ENCODE peak calls at places on chromosomes 3 and 15, in ten cellular contexts. One of them, this sample, is unnamed.

GRCh38 chr15:98000249-98001203 is 40.0 kb downstream of the ARRDC4 start:
- DNase-seq in PC-3: peak
- DNase-seq in neural crest cell: no peak
- DNase-seq in ELF-1: no peak
- DNase-seq in pons: no peak
- DNase-seq in adipocyte: no peak
- DNase-seq in CD14-positive monocyte: no peak
- DNase-seq in IMR-90: no peak
- DNase-seq in GM20000: no peak
- DNase-seq in activated CD4-positive, alpha-beta T cell treated with anti-CD3 and anti-CD28 coated beads, Interleukin-2, amount 50 U/mL, for 1 hour: no peak
- DNase-seq in this sample: no peak

GRCh38 chr15:101445562-101446526 is 43.7 kb downstream of the PCSK6 start:
- DNase-seq in IMR-90: peak
- DNase-seq in PC-3: peak
- DNase-seq in activated CD4-positive, alpha-beta T cell treated with anti-CD3 and anti-CD28 coated beads, Interleukin-2, amount 50 U/mL, for 1 hour: no peak
- DNase-seq in neural crest cell: no peak
- DNase-seq in CD14-positive monocyte: peak
- DNase-seq in ELF-1: no peak
- DNase-seq in pons: no peak
- DNase-seq in adipocyte: peak
- DNase-seq in GM20000: no peak
- DNase-seq in this sample: no peak

GRCh38 chr15:66803182-66803729 is 101.2 kb downstream of the SMAD6 start:
- DNase-seq in pons: no peak
- DNase-seq in adipocyte: peak
- DNase-seq in PC-3: peak
- DNase-seq in IMR-90: peak
- DNase-seq in activated CD4-positive, alpha-beta T cell treated with anti-CD3 and anti-CD28 coated beads, Interleukin-2, amount 50 U/mL, for 1 hour: no peak
- DNase-seq in ELF-1: peak
- DNase-seq in GM20000: no peak
- DNase-seq in CD14-positive monocyte: no peak
- DNase-seq in neural crest cell: peak
- DNase-seq in this sample: no peak

GRCh38 chr3:181824961-181825360 is 113.2 kb downstream of the SOX2 start:
- DNase-seq in neural crest cell: no peak
- DNase-seq in adipocyte: no peak
- DNase-seq in ELF-1: peak
- DNase-seq in IMR-90: no peak
- DNase-seq in activated CD4-positive, alpha-beta T cell treated with anti-CD3 and anti-CD28 coated beads, Interleukin-2, amount 50 U/mL, for 1 hour: no peak
- DNase-seq in CD14-positive monocyte: no peak
- DNase-seq in pons: no peak
- DNase-seq in PC-3: no peak
- DNase-seq in GM20000: no peak
- DNase-seq in this sample: no peak

GRCh38 chr3:27728195-27729087 is 6.3 kb upstream of the EOMES start:
- DNase-seq in pons: no peak
- DNase-seq in neural crest cell: no peak
- DNase-seq in IMR-90: no peak
- DNase-seq in CD14-positive monocyte: no peak
- DNase-seq in ELF-1: peak
- DNase-seq in GM20000: peak
- DNase-seq in PC-3: no peak
- DNase-seq in activated CD4-positive, alpha-beta T cell treated with anti-CD3 and anti-CD28 coated beads, Interleukin-2, amount 50 U/mL, for 1 hour: no peak
- DNase-seq in adipocyte: no peak
- DNase-seq in this sample: no peak

GRCh38 chr3:143697975-143698374 is 150.3 kb downstream of the SLC9A9 start:
- DNase-seq in PC-3: peak
- DNase-seq in activated CD4-positive, alpha-beta T cell treated with anti-CD3 and anti-CD28 coated beads, Interleukin-2, amount 50 U/mL, for 1 hour: no peak
- DNase-seq in IMR-90: no peak
- DNase-seq in ELF-1: no peak
- DNase-seq in GM20000: no peak
- DNase-seq in pons: peak
- DNase-seq in adipocyte: no peak
- DNase-seq in neural crest cell: no peak
- DNase-seq in CD14-positive monocyte: no peak
- DNase-seq in this sample: no peak

GRCh38 chr3:188526057-188526456 is 372.1 kb downstream of the LPP start:
- DNase-seq in ELF-1: no peak
- DNase-seq in PC-3: peak
- DNase-seq in pons: no peak
- DNase-seq in GM20000: no peak
- DNase-seq in CD14-positive monocyte: no peak
- DNase-seq in adipocyte: peak
- DNase-seq in neural crest cell: no peak
- DNase-seq in activated CD4-positive, alpha-beta T cell treated with anti-CD3 and anti-CD28 coated beads, Interleukin-2, amount 50 U/mL, for 1 hour: no peak
- DNase-seq in IMR-90: peak
- DNase-seq in this sample: no peak

GRCh38 chr3:159988617-159989251 is at the start of gene IL12A:
- DNase-seq in GM20000: peak
- DNase-seq in PC-3: peak
- DNase-seq in ELF-1: peak
- DNase-seq in CD14-positive monocyte: peak
- DNase-seq in pons: peak
- DNase-seq in activated CD4-positive, alpha-beta T cell treated with anti-CD3 and anti-CD28 coated beads, Interleukin-2, amount 50 U/mL, for 1 hour: peak
- DNase-seq in neural crest cell: peak
- DNase-seq in adipocyte: peak
- DNase-seq in IMR-90: peak
- DNase-seq in this sample: peak

GRCh38 chr3:70224337-70224736 is 88.1 kb downstream of the MDFIC2 start:
- DNase-seq in ELF-1: no peak
- DNase-seq in IMR-90: no peak
- DNase-seq in CD14-positive monocyte: no peak
- DNase-seq in GM20000: no peak
- DNase-seq in adipocyte: no peak
- DNase-seq in neural crest cell: no peak
- DNase-seq in pons: no peak
- DNase-seq in activated CD4-positive, alpha-beta T cell treated with anti-CD3 and anti-CD28 coated beads, Interleukin-2, amount 50 U/mL, for 1 hour: no peak
- DNase-seq in PC-3: no peak
- DNase-seq in this sample: no peak

GRCh38 chr15:89326316-89326715 is 8.3 kb downstream of the POLG start:
- DNase-seq in GM20000: no peak
- DNase-seq in adipocyte: no peak
- DNase-seq in ELF-1: no peak
- DNase-seq in activated CD4-positive, alpha-beta T cell treated with anti-CD3 and anti-CD28 coated beads, Interleukin-2, amount 50 U/mL, for 1 hour: no peak
- DNase-seq in IMR-90: no peak
- DNase-seq in PC-3: no peak
- DNase-seq in neural crest cell: no peak
- DNase-seq in pons: no peak
- DNase-seq in CD14-positive monocyte: no peak
- DNase-seq in this sample: no peak

GRCh38 chr3:78858165-78858564 is 909.6 kb downstream of the ROBO1 start:
- DNase-seq in adipocyte: no peak
- DNase-seq in neural crest cell: no peak
- DNase-seq in PC-3: peak
- DNase-seq in ELF-1: no peak
- DNase-seq in pons: no peak
- DNase-seq in activated CD4-positive, alpha-beta T cell treated with anti-CD3 and anti-CD28 coated beads, Interleukin-2, amount 50 U/mL, for 1 hour: no peak
- DNase-seq in CD14-positive monocyte: no peak
- DNase-seq in GM20000: no peak
- DNase-seq in IMR-90: peak
- DNase-seq in this sample: no peak

GRCh38 chr3:134077649-134078081 is 47.9 kb upstream of the SLCO2A1 start:
- DNase-seq in IMR-90: no peak
- DNase-seq in GM20000: no peak
- DNase-seq in activated CD4-positive, alpha-beta T cell treated with anti-CD3 and anti-CD28 coated beads, Interleukin-2, amount 50 U/mL, for 1 hour: no peak
- DNase-seq in ELF-1: no peak
- DNase-seq in pons: no peak
- DNase-seq in CD14-positive monocyte: no peak
- DNase-seq in adipocyte: no peak
- DNase-seq in neural crest cell: no peak
- DNase-seq in PC-3: no peak
- DNase-seq in this sample: no peak

GRCh38 chr3:114741066-114741465 is 406.0 kb downstream of the ZBTB20 start:
- DNase-seq in pons: no peak
- DNase-seq in CD14-positive monocyte: no peak
- DNase-seq in neural crest cell: no peak
- DNase-seq in adipocyte: no peak
- DNase-seq in PC-3: no peak
- DNase-seq in ELF-1: no peak
- DNase-seq in GM20000: no peak
- DNase-seq in IMR-90: peak
- DNase-seq in activated CD4-positive, alpha-beta T cell treated with anti-CD3 and anti-CD28 coated beads, Interleukin-2, amount 50 U/mL, for 1 hour: no peak
- DNase-seq in this sample: no peak

GRCh38 chr3:100769693-100770092 is 60.4 kb downstream of the TFG start:
- DNase-seq in CD14-positive monocyte: no peak
- DNase-seq in pons: no peak
- DNase-seq in ELF-1: peak
- DNase-seq in GM20000: no peak
- DNase-seq in activated CD4-positive, alpha-beta T cell treated with anti-CD3 and anti-CD28 coated beads, Interleukin-2, amount 50 U/mL, for 1 hour: no peak
- DNase-seq in adipocyte: no peak
- DNase-seq in neural crest cell: no peak
- DNase-seq in IMR-90: no peak
- DNase-seq in PC-3: no peak
- DNase-seq in this sample: no peak

GRCh38 chr3:161150001-161150525 is 44.9 kb upstream of the B3GALNT1 start:
- DNase-seq in GM20000: no peak
- DNase-seq in activated CD4-positive, alpha-beta T cell treated with anti-CD3 and anti-CD28 coated beads, Interleukin-2, amount 50 U/mL, for 1 hour: no peak
- DNase-seq in pons: no peak
- DNase-seq in PC-3: no peak
- DNase-seq in neural crest cell: no peak
- DNase-seq in IMR-90: no peak
- DNase-seq in adipocyte: peak
- DNase-seq in CD14-positive monocyte: no peak
- DNase-seq in ELF-1: no peak
- DNase-seq in this sample: no peak

GRCh38 chr3:20023663-20024417 is 11.8 kb upstream of the PP2D1 start:
- DNase-seq in GM20000: no peak
- DNase-seq in ELF-1: no peak
- DNase-seq in adipocyte: no peak
- DNase-seq in pons: peak
- DNase-seq in PC-3: no peak
- DNase-seq in neural crest cell: no peak
- DNase-seq in activated CD4-positive, alpha-beta T cell treated with anti-CD3 and anti-CD28 coated beads, Interleukin-2, amount 50 U/mL, for 1 hour: no peak
- DNase-seq in CD14-positive monocyte: no peak
- DNase-seq in IMR-90: no peak
- DNase-seq in this sample: no peak

GRCh38 chr3:29168686-29169085 is 112.2 kb upstream of the RBMS3 start:
- DNase-seq in adipocyte: no peak
- DNase-seq in GM20000: no peak
- DNase-seq in CD14-positive monocyte: no peak
- DNase-seq in neural crest cell: no peak
- DNase-seq in ELF-1: no peak
- DNase-seq in IMR-90: no peak
- DNase-seq in pons: no peak
- DNase-seq in activated CD4-positive, alpha-beta T cell treated with anti-CD3 and anti-CD28 coated beads, Interleukin-2, amount 50 U/mL, for 1 hour: no peak
- DNase-seq in PC-3: no peak
- DNase-seq in this sample: no peak

GRCh38 chr3:50342818-50343633 is 2.4 kb upstream of the RASSF1 start:
- DNase-seq in neural crest cell: no peak
- DNase-seq in PC-3: no peak
- DNase-seq in IMR-90: no peak
- DNase-seq in activated CD4-positive, alpha-beta T cell treated with anti-CD3 and anti-CD28 coated beads, Interleukin-2, amount 50 U/mL, for 1 hour: no peak
- DNase-seq in GM20000: no peak
- DNase-seq in CD14-positive monocyte: no peak
- DNase-seq in pons: no peak
- DNase-seq in ELF-1: peak
- DNase-seq in adipocyte: no peak
- DNase-seq in this sample: no peak

GRCh38 chr3:193016437-193016887 is 98.8 kb upstream of the MB21D2 start:
- DNase-seq in activated CD4-positive, alpha-beta T cell treated with anti-CD3 and anti-CD28 coated beads, Interleukin-2, amount 50 U/mL, for 1 hour: no peak
- DNase-seq in adipocyte: no peak
- DNase-seq in GM20000: no peak
- DNase-seq in neural crest cell: no peak
- DNase-seq in ELF-1: peak
- DNase-seq in CD14-positive monocyte: no peak
- DNase-seq in pons: no peak
- DNase-seq in IMR-90: no peak
- DNase-seq in PC-3: peak
- DNase-seq in this sample: no peak

GRCh38 chr3:124780356-124780755 is 50.1 kb downstream of the UMPS start:
- DNase-seq in activated CD4-positive, alpha-beta T cell treated with anti-CD3 and anti-CD28 coated beads, Interleukin-2, amount 50 U/mL, for 1 hour: no peak
- DNase-seq in ELF-1: no peak
- DNase-seq in PC-3: no peak
- DNase-seq in pons: no peak
- DNase-seq in adipocyte: peak
- DNase-seq in GM20000: no peak
- DNase-seq in IMR-90: peak
- DNase-seq in CD14-positive monocyte: no peak
- DNase-seq in neural crest cell: no peak
- DNase-seq in this sample: no peak

GRCh38 chr15:48928877-48929538 is 34.7 kb downstream of the SHC4 start:
- DNase-seq in activated CD4-positive, alpha-beta T cell treated with anti-CD3 and anti-CD28 coated beads, Interleukin-2, amount 50 U/mL, for 1 hour: no peak
- DNase-seq in adipocyte: no peak
- DNase-seq in ELF-1: no peak
- DNase-seq in PC-3: peak
- DNase-seq in IMR-90: peak
- DNase-seq in neural crest cell: no peak
- DNase-seq in GM20000: no peak
- DNase-seq in CD14-positive monocyte: no peak
- DNase-seq in pons: no peak
- DNase-seq in this sample: no peak

GRCh38 chr3:10007126-10007782 is 19.0 kb upstream of the FANCD2 start:
- DNase-seq in neural crest cell: no peak
- DNase-seq in pons: no peak
- DNase-seq in GM20000: no peak
- DNase-seq in PC-3: no peak
- DNase-seq in adipocyte: no peak
- DNase-seq in ELF-1: no peak
- DNase-seq in activated CD4-positive, alpha-beta T cell treated with anti-CD3 and anti-CD28 coated beads, Interleukin-2, amount 50 U/mL, for 1 hour: no peak
- DNase-seq in IMR-90: no peak
- DNase-seq in CD14-positive monocyte: no peak
- DNase-seq in this sample: no peak

GRCh38 chr15:64997911-64998310 is 8.2 kb upstream of the SPG21 start:
- DNase-seq in activated CD4-positive, alpha-beta T cell treated with anti-CD3 and anti-CD28 coated beads, Interleukin-2, amount 50 U/mL, for 1 hour: no peak
- DNase-seq in CD14-positive monocyte: no peak
- DNase-seq in pons: no peak
- DNase-seq in adipocyte: peak
- DNase-seq in GM20000: no peak
- DNase-seq in IMR-90: no peak
- DNase-seq in ELF-1: no peak
- DNase-seq in neural crest cell: no peak
- DNase-seq in PC-3: no peak
- DNase-seq in this sample: no peak

This sample was measured in GM12864.